ENCODE peak calls at places on chromosomes 12 and 14, in six cellular contexts. G is GM12892, S is K562, M is HepG2, F is H1, J is GM12878. A is an unnamed sample.

GRCh38 chr12:53232641-53233538 is 881 bp upstream of the RARG start:
- DNase-seq in G (peak; percentile 52), S (peak; percentile 46), M (no peak), F (no peak), J (no peak), A (no peak)

GRCh38 chr14:44625098-44625497 is 118.0 kb upstream of the FSCB start:
- DNase-seq in G (no peak), S (no peak), M (no peak), F (no peak), J (no peak), A (no peak)

GRCh38 chr12:95051241-95051640 is 22.2 kb downstream of the NR2C1 start:
- DNase-seq in G (no peak), S (no peak), M (no peak), F (no peak), J (no peak), A (no peak)

GRCh38 chr12:23039834-23040233 is 414.9 kb downstream of the ETNK1 start:
- DNase-seq in G (no peak), S (no peak), M (no peak), F (no peak), J (no peak), A (no peak)

GRCh38 chr12:109309441-109310246 is 560 bp upstream of the FOXN4 start:
- DNase-seq in G (no peak), S (peak; percentile 60), M (no peak), F (peak; percentile 69), J (no peak), A (no peak)

GRCh38 chr14:79571361-79571760 is 639.9 kb downstream of the DIO2 start:
- DNase-seq in G (no peak), S (no peak), M (peak; percentile 2), F (no peak), J (no peak), A (no peak)

GRCh38 chr14:51933191-51933590 is 56.2 kb upstream of the RTRAF start:
- DNase-seq in G (no peak), S (no peak), M (no peak), F (no peak), J (no peak), A (no peak)

GRCh38 chr14:97387252-97387882 is 590.2 kb downstream of the VRK1 start:
- DNase-seq in G (no peak), S (no peak), M (no peak), F (no peak), J (no peak), A (no peak)

GRCh38 chr12:51517800-51518199 is 73.2 kb upstream of the SCN8A start:
- DNase-seq in G (no peak), S (no peak), M (peak; percentile 15), F (no peak), J (no peak), A (no peak)

GRCh38 chr12:131872154-131873046 is 22.0 kb upstream of the ULK1 start:
- DNase-seq in G (peak; percentile 6), S (no peak), M (no peak), F (no peak), J (no peak), A (peak; percentile 8)

GRCh38 chr12:57477710-57478681 is 1.7 kb downstream of the ARHGAP9 start:
- DNase-seq in G (peak; percentile 55), S (peak; percentile 48), M (no peak), F (no peak), J (peak; percentile 41), A (no peak)

GRCh38 chr12:61654698-61655097 is 605.5 kb upstream of the USP15 start:
- DNase-seq in G (no peak), S (no peak), M (peak; percentile 7), F (no peak), J (no peak), A (no peak)

GRCh38 chr14:64736271-64737131 is 32.3 kb downstream of the PLEKHG3 start:
- DNase-seq in G (no peak), S (peak; percentile 16), M (peak; percentile 43), F (peak; percentile 62), J (no peak), A (no peak)

GRCh38 chr12:102950950-102951490 is 6.5 kb upstream of the ASCL1 start:
- DNase-seq in G (no peak), S (no peak), M (no peak), F (no peak), J (no peak), A (no peak)

GRCh38 chr14:93086441-93087055 is 29.2 kb downstream of the ITPK1 start:
- DNase-seq in G (no peak), S (no peak), M (no peak), F (no peak), J (peak; percentile 63), A (no peak)

GRCh38 chr12:125861299-125862281 is 796.4 kb downstream of the AACS start:
- DNase-seq in G (no peak), S (peak; percentile 30), M (no peak), F (no peak), J (no peak), A (no peak)

GRCh38 chr12:93699271-93700141 is 22.3 kb downstream of the CRADD start:
- DNase-seq in G (no peak), S (no peak), M (peak; percentile 71), F (no peak), J (no peak), A (no peak)

GRCh38 chr12:93734784-93735183 is 57.6 kb downstream of the CRADD start:
- DNase-seq in G (no peak), S (no peak), M (no peak), F (no peak), J (no peak), A (no peak)

GRCh38 chr12:38157274-38157932 is 159.2 kb upstream of the ALG10B start:
- DNase-seq in G (no peak), S (no peak), M (no peak), F (no peak), J (no peak), A (no peak)

GRCh38 chr14:66541627-66542026 is 33.7 kb downstream of the GPHN start:
- DNase-seq in G (no peak), S (no peak), M (no peak), F (no peak), J (no peak), A (no peak)

GRCh38 chr14:52650774-52651173 is 44.6 kb downstream of the ERO1A start:
- DNase-seq in G (no peak), S (no peak), M (peak; percentile 26), F (no peak), J (no peak), A (no peak)

GRCh38 chr12:27123642-27124041 is 41.3 kb upstream of the C12orf71 start:
- DNase-seq in G (no peak), S (peak; percentile 20), M (peak; percentile 27), F (no peak), J (no peak), A (no peak)

DNA sequence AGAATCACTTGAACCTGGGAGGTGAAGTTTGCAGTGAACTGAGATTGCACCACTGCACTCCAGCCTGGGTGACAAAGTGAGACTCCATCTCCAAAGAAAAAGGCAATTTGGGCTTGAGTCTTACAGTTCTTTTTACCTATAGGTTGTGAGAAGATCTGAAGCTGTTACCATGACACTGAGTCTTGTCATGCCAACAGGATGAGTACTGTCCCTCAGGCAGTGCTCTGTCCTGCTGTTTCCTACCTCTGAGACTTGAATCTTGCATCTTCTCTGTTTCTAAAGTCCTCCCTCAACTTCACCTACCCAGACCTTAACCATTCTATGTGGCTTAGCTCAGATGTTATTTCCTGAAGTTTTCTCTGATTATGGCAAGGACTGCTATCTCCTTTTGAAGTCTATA is 400.8 kb upstream of the PRICKLE1 start:
- DNase-seq in G (no peak), S (no peak), M (no peak), F (no peak), J (no peak), A (no peak)
- TF ChIP-seq TAF1 in G (no peak), S (no peak), M (no peak), F (no peak), J (no peak), A (no peak)

DNA sequence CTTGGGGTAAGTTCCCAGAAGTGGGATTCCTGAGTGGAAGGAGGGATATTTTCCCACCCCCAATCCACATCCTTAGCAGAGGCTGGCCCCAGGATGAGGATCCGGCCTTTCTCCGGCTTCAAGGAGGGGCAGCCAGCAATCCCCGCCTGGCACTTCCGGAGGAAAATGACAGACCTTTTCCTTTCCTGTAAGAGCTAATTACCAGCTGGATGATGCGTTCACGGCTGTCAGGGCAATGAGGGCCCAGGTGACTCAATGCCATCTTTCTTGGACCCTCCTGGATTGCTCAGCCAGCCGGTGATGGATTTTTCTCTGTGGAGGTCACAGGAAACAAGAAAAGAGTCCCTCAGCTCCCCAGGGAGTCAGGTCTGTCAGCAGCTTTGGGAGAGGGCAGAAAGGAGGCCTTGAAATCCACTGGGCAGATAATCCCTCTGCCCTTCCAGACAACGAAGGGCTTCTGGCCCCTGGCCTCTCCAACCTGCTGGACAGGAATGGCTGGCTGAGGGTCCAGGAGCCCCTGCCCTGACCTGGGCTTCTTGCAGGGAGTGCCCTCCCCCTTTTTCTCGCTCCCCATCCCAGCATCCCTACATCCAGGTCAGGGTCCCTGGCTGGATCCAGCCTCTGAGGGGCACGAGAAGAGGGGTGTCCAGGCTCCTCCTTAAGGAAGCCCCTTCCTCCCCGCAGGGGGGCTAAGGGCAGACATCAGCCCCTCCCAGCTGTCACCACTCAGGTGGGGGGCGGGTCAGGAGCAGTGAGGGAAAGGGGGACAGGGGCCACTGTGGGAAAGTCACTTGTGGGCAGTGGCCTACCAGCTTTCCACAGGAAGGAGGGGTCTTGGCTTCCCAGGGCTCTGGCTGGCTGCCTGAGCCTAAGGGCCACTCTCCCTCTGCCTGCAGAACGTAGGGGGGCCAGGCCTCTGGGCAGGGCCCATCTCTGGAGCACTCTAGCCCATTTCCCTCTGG is 16.1 kb upstream of the CCDC85C start:
- DNase-seq in G (no peak), S (no peak), M (no peak), F (no peak), J (no peak), A (no peak)
- TF ChIP-seq POLR2AphosphoS5 in G (no peak), S (no peak), M (no peak), F (no peak), J (no peak), A (no peak)

DNA sequence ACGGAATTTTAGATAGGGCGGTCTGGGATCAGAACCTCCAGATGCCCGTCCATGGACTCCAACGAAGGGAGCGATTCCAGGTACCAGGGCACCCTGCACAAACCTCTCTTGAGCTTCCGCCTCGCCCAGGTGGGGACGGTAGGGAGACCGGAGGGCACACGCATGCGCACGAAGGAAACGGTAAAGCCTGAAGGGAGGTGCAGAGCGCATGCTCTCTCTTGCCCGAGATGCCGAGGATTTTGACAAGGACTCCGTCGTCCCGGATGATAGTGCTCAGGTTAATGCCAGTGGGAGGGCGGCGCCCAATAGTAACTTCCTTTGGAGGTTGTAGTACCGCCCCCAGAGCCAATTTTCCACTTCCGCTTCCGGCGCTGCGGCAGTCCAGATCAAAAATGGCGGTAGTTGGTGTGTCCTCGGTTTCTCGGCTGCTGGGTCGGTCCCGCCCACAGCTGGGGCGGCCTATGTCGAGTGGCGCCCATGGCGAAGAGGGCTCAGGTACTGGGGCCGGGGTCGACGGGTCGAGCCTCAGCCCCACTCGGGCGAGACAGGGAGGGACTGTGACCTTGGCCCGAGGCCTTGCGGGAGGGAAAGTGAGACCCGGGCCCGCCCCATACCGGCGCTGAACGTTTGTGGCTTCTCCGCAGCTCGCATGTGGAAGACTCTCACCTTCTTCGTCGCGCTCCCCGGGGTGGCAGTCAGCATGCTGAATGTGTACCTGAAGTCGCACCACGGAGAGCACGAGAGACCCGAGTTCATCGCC is at the start of gene COX6A1:
- DNase-seq in G (peak; percentile 94), S (peak; percentile 97), M (peak; percentile 99), F (peak; percentile 94), J (peak; percentile 99), A (peak; percentile 88)
- TF ChIP-seq POLR2A in G (peak; percentile 82), S (peak; percentile 94), M (peak; percentile 71), F (peak; percentile 82), J (peak; percentile 87), A (peak; percentile 86)

DNA sequence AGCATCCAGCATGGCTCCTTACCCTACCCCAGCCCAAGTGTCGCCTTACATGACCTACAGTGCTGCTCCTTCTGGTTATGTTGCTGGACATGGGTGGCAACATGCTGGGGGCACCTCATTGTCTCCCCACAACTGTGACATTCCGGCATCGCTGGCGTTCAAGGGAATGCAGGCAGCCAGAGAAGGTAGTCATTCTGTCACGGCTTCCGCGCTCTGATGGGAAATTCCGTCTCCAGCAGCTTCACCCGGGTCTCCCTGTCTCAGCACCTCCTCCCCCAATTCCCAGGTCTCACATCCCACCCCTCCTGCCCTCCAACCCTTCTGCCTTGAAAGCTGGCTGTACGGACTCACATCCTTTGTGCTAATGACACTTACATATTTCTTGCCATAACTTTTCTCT is 14.6 kb downstream of the PAX9 start:
- DNase-seq in G (no peak), S (no peak), M (no peak), F (peak; percentile 59), J (no peak), A (no peak)
- TF ChIP-seq TAF1 in G (no peak), S (no peak), M (no peak), F (no peak), J (no peak), A (no peak)

A was measured in GM12891.